ENCODE peak calls at places on chromosome 10, in five cellular contexts. B, R, S, Q and J are unnamed samples.
A peak's percentile ranks its signal among the peaks of the same experiment; 100 is the strongest.

GRCh38 chr10:131657985-131658330 is 242.8 kb upstream of the PPP2R2D start:
- DNase-seq in R (no peak), S (no peak), Q (no peak), B (no peak), J (no peak)

GRCh38 chr10:102612964-102613275 is 31.4 kb upstream of the TRIM8 start:
- DNase-seq in Q (no peak), S (no peak), R (peak; percentile 51), B (no peak), J (no peak)

GRCh38 chr10:87684001-87684628 is 24.4 kb downstream of the PAPSS2 start:
- DNase-seq in S (no peak), B (no peak), R (no peak), Q (no peak), J (no peak)

GRCh38 chr10:124323145-124323725 is 95.5 kb downstream of the OAT start:
- DNase-seq in B (no peak), R (no peak), Q (peak; percentile 17), S (no peak), J (no peak)

GRCh38 chr10:34002896-34003295 is 668.4 kb upstream of the NRP1 start:
- DNase-seq in R (no peak), Q (no peak), S (no peak), B (no peak), J (no peak)

GRCh38 chr10:50063100-50063499 is 4.7 kb upstream of the WASHC2A start:
- DNase-seq in Q (no peak), S (no peak), R (no peak), B (no peak), J (no peak)

GRCh38 chr10:21423338-21423737 is 102.1 kb downstream of the SKIDA1 start:
- DNase-seq in Q (no peak), B (no peak), R (no peak), S (no peak), J (no peak)

GRCh38 chr10:27513451-27514191 is 9.5 kb downstream of the RAB18 start:
- DNase-seq in B (no peak), Q (no peak), R (no peak), S (no peak), J (no peak)

GRCh38 chr10:113078282-113078907 is 128.3 kb downstream of the TCF7L2 start:
- DNase-seq in Q (no peak), B (no peak), S (no peak), R (no peak), J (no peak)

GRCh38 chr10:44774676-44775401 is 136.3 kb upstream of the TMEM72 start:
- DNase-seq in S (no peak), B (no peak), Q (peak; percentile 19), R (no peak), J (no peak)

GRCh38 chr10:133278577-133279265 is 2.1 kb upstream of the ADAM8 start:
- DNase-seq in B (no peak), S (no peak), R (peak; percentile 49), Q (no peak), J (no peak)

GRCh38 chr10:14299516-14299915 is 31.2 kb downstream of the FRMD4A start:
- DNase-seq in Q (no peak), R (no peak), S (no peak), B (no peak), J (no peak)

GRCh38 chr10:72720814-72721665 is 29.1 kb downstream of the MCU start:
- DNase-seq in S (no peak), B (no peak), R (no peak), Q (no peak), J (no peak)

GRCh38 chr10:91652364-91652763 is 19.5 kb upstream of the PPP1R3C start:
- DNase-seq in B (no peak), Q (peak; percentile 75), S (no peak), R (no peak), J (no peak)

GRCh38 chr10:5618829-5619228 is 47.6 kb downstream of the ASB13 start:
- DNase-seq in Q (no peak), B (no peak), R (no peak), S (no peak), J (no peak)